ENCODE peak calls at places on chromosomes 12 and 14, in eight cellular contexts. M is H7; F is amniotic stem cell; U is skeletal muscle cell; D is PC-3; V is upper lobe of right lung; T is choroid plexus epithelial cell; C is stimulated activated CD8-positive, alpha-beta memory T cell treated with anti-CD3 and anti-CD28 coated beads, Interleukin-15, amount 100 ng/mL, for 24 hours. S is an unnamed sample.

GRCh38 chr12:126558810-126559209 is 1493.6 kb downstream of the AACS start:
- DNase-seq in U (no peak), V (no peak), D (no peak), C (no peak), M (no peak), T (no peak), F (no peak), S (no peak)

GRCh38 chr14:91252901-91253794 is 8.6 kb upstream of the GPR68 start:
- DNase-seq in T (no peak), V (peak), C (no peak), U (no peak), F (no peak), M (peak), D (peak), S (peak)

GRCh38 chr12:44874981-44875416 is 1.1 kb downstream of the NELL2 start:
- DNase-seq in T (no peak), V (no peak), U (no peak), C (no peak), F (no peak), D (no peak), M (peak), S (no peak)

GRCh38 chr14:88815980-88816379 is 8.5 kb upstream of the TTC8 start:
- DNase-seq in V (no peak), T (no peak), M (no peak), D (no peak), C (no peak), U (no peak), F (no peak), S (no peak)

GRCh38 chr12:70637286-70637685 is at the start of gene PTPRB:
- DNase-seq in T (no peak), U (no peak), M (no peak), D (no peak), V (no peak), F (no peak), C (no peak), S (no peak)

GRCh38 chr12:106328735-106329134 is 26.2 kb downstream of the TCP11L2 start:
- DNase-seq in U (no peak), C (no peak), D (no peak), V (no peak), F (no peak), M (no peak), T (no peak), S (no peak)

GRCh38 chr14:61675291-61675690 is 20.0 kb upstream of the HIF1A start:
- DNase-seq in F (no peak), T (no peak), M (no peak), D (no peak), V (no peak), C (no peak), U (no peak), S (no peak)

GRCh38 chr12:78028426-78028825 is 197.7 kb downstream of the NAV3 start:
- DNase-seq in F (no peak), V (no peak), T (peak), C (no peak), M (no peak), U (no peak), D (no peak), S (no peak)

GRCh38 chr12:6778212-6778570 is 5.9 kb downstream of the LAG3 start:
- DNase-seq in T (peak), M (peak), D (no peak), F (no peak), V (no peak), C (no peak), U (no peak), S (peak)

GRCh38 chr14:69056389-69056788 is 77.3 kb upstream of the ACTN1 start:
- DNase-seq in C (no peak), M (peak), V (no peak), U (no peak), T (peak), D (no peak), F (no peak), S (no peak)

GRCh38 chr14:36950812-36951211 is 221.6 kb downstream of the SLC25A21 start:
- DNase-seq in F (no peak), M (no peak), D (no peak), T (no peak), C (no peak), V (no peak), U (no peak), S (no peak)

GRCh38 chr12:58919271-58920101 is 818 bp downstream of the LRIG3 start:
- DNase-seq in T (peak), U (no peak), V (peak), D (peak), M (peak), F (no peak), C (no peak), S (no peak)

GRCh38 chr12:39616251-39616650 is 3.4 kb downstream of the ABCD2 start:
- DNase-seq in V (no peak), M (no peak), D (no peak), U (no peak), C (no peak), T (no peak), F (no peak), S (no peak)

GRCh38 chr12:18981732-18982131 is 147.8 kb upstream of the PLEKHA5 start:
- DNase-seq in D (no peak), T (no peak), V (no peak), U (no peak), M (no peak), F (no peak), C (no peak), S (no peak)

GRCh38 chr12:124863409-124864325 is at the start of gene SCARB1:
- DNase-seq in T (peak), C (peak), U (peak), D (peak), M (peak), F (peak), V (peak), S (peak)

GRCh38 chr14:99188721-99189120 is 83.3 kb downstream of the BCL11B start:
- DNase-seq in F (no peak), M (peak), V (no peak), D (no peak), U (no peak), T (no peak), C (no peak), S (no peak)

GRCh38 chr12:92568631-92569128 is 134.1 kb upstream of the PLEKHG7 start:
- DNase-seq in F (no peak), U (no peak), T (no peak), V (no peak), M (no peak), D (no peak), C (no peak), S (no peak)

GRCh38 chr12:74415633-74416032 is 122.0 kb upstream of the ATXN7L3B start:
- DNase-seq in M (no peak), U (no peak), F (no peak), V (no peak), T (peak), D (peak), C (no peak), S (no peak)

GRCh38 chr12:95218852-95219171 is 1.2 kb downstream of the VEZT start:
- DNase-seq in D (peak), U (no peak), C (no peak), M (no peak), T (peak), F (no peak), V (no peak), S (no peak)

GRCh38 chr14:68784995-68785816 is 7.7 kb downstream of the ZFP36L1 start:
- DNase-seq in M (no peak), T (no peak), V (no peak), D (peak), F (no peak), U (no peak), C (no peak), S (no peak)

GRCh38 chr14:82500222-82500621 is 966.6 kb upstream of the SEL1L start:
- DNase-seq in C (no peak), U (no peak), T (no peak), D (no peak), F (no peak), V (no peak), M (no peak), S (no peak)

GRCh38 chr12:19855876-19856275 is 416.6 kb downstream of the AEBP2 start:
- DNase-seq in V (no peak), U (no peak), C (no peak), D (no peak), M (no peak), T (no peak), F (no peak), S (no peak)

GRCh38 chr12:15767301-15767700 is 21.9 kb downstream of the EPS8 start:
- DNase-seq in M (no peak), U (no peak), D (no peak), T (no peak), V (no peak), C (no peak), F (no peak), S (no peak)